ENCODE peak calls at places on chromosome 11, in four cellular contexts. One of them, this sample, is unnamed.

GRCh38 chr11:105274631-105275030 is 135.1 kb upstream of the CARD18 start:
- DNase-seq in IMR-90: peak
- DNase-seq in mesendoderm: no peak
- DNase-seq in neuronal stem cell: no peak
- DNase-seq in this sample: no peak

GRCh38 chr11:7967097-7967496 is 1.9 kb upstream of the NLRP10 start:
- DNase-seq in IMR-90: peak
- DNase-seq in mesendoderm: no peak
- DNase-seq in neuronal stem cell: no peak
- DNase-seq in this sample: no peak

GRCh38 chr11:58963551-58964075 is 24.3 kb downstream of the GLYATL1 start:
- DNase-seq in IMR-90: peak
- DNase-seq in mesendoderm: peak
- DNase-seq in neuronal stem cell: peak
- DNase-seq in this sample: peak

GRCh38 chr11:89437317-89437716 is 53.9 kb downstream of the NOX4 start:
- DNase-seq in mesendoderm: peak
- DNase-seq in neuronal stem cell: no peak
- DNase-seq in IMR-90: no peak
- DNase-seq in this sample: peak

GRCh38 chr11:30487200-30487898 is 98.8 kb downstream of the MPPED2 start:
- DNase-seq in mesendoderm: no peak
- DNase-seq in IMR-90: peak
- DNase-seq in neuronal stem cell: no peak
- DNase-seq in this sample: no peak

GRCh38 chr11:126317681-126318641 is 14.1 kb downstream of the DCPS start:
- DNase-seq in neuronal stem cell: no peak
- DNase-seq in mesendoderm: no peak
- DNase-seq in IMR-90: peak
- DNase-seq in this sample: no peak

GRCh38 chr11:125091247-125091876 is 20.1 kb downstream of the TMEM218 start:
- DNase-seq in IMR-90: peak
- DNase-seq in mesendoderm: peak
- DNase-seq in neuronal stem cell: peak
- DNase-seq in this sample: peak

GRCh38 chr11:111983187-111983986 is 41.8 kb upstream of the DLAT start:
- DNase-seq in IMR-90: peak
- DNase-seq in neuronal stem cell: peak
- DNase-seq in mesendoderm: peak
- DNase-seq in this sample: peak

GRCh38 chr11:38274031-38274430 is 1676.0 kb upstream of the RAG2 start:
- DNase-seq in IMR-90: no peak
- DNase-seq in mesendoderm: peak
- DNase-seq in neuronal stem cell: no peak
- DNase-seq in this sample: no peak

GRCh38 chr11:91788764-91789163 is 435.9 kb upstream of the FAT3 start:
- DNase-seq in mesendoderm: no peak
- DNase-seq in neuronal stem cell: no peak
- DNase-seq in IMR-90: no peak
- DNase-seq in this sample: no peak

GRCh38 chr11:126431401-126432064 is 76.0 kb downstream of the ST3GAL4 start:
- DNase-seq in neuronal stem cell: no peak
- DNase-seq in mesendoderm: no peak
- DNase-seq in IMR-90: peak
- DNase-seq in this sample: no peak

GRCh38 chr11:98107736-98108135 is 913.0 kb upstream of the CNTN5 start:
- DNase-seq in neuronal stem cell: no peak
- DNase-seq in mesendoderm: no peak
- DNase-seq in IMR-90: no peak
- DNase-seq in this sample: no peak

GRCh38 chr11:45811109-45811435 is 6.1 kb downstream of the SLC35C1 start:
- DNase-seq in mesendoderm: no peak
- DNase-seq in IMR-90: no peak
- DNase-seq in neuronal stem cell: no peak
- DNase-seq in this sample: no peak

GRCh38 chr11:74749127-74749964 is 697 bp downstream of the RNF169 start:
- DNase-seq in IMR-90: peak
- DNase-seq in mesendoderm: peak
- DNase-seq in neuronal stem cell: no peak
- DNase-seq in this sample: peak

GRCh38 chr11:68403424-68403823 is 57.1 kb upstream of the PPP6R3 start:
- DNase-seq in mesendoderm: no peak
- DNase-seq in neuronal stem cell: no peak
- DNase-seq in IMR-90: no peak
- DNase-seq in this sample: no peak

GRCh38 chr11:20417771-20418170 is 30.3 kb downstream of the PRMT3 start:
- DNase-seq in neuronal stem cell: no peak
- DNase-seq in IMR-90: no peak
- DNase-seq in mesendoderm: no peak
- DNase-seq in this sample: no peak

GRCh38 chr11:68706237-68706636 is 21.9 kb downstream of the GAL start:
- DNase-seq in mesendoderm: no peak
- DNase-seq in IMR-90: no peak
- DNase-seq in neuronal stem cell: no peak
- DNase-seq in this sample: no peak

GRCh38 chr11:81420668-81421550 is 1312.8 kb downstream of the FAM181B start:
- DNase-seq in IMR-90: no peak
- DNase-seq in mesendoderm: peak
- DNase-seq in neuronal stem cell: peak
- DNase-seq in this sample: peak

GRCh38 chr11:22730319-22730718 is 63.9 kb downstream of the GAS2 start:
- DNase-seq in IMR-90: peak
- DNase-seq in neuronal stem cell: no peak
- DNase-seq in mesendoderm: peak
- DNase-seq in this sample: no peak

GRCh38 chr11:67030976-67031375 is 8.0 kb downstream of the SYT12 start:
- DNase-seq in mesendoderm: peak
- DNase-seq in IMR-90: no peak
- DNase-seq in neuronal stem cell: no peak
- DNase-seq in this sample: no peak

GRCh38 chr11:13215157-13215556 is 62.4 kb upstream of the BMAL1 start:
- DNase-seq in neuronal stem cell: no peak
- DNase-seq in mesendoderm: no peak
- DNase-seq in IMR-90: peak
- DNase-seq in this sample: no peak

GRCh38 chr11:120308081-120308480 is 17.0 kb upstream of the TLCD5 start:
- DNase-seq in mesendoderm: no peak
- DNase-seq in neuronal stem cell: no peak
- DNase-seq in IMR-90: no peak
- DNase-seq in this sample: no peak

GRCh38 chr11:30333405-30333804 is 10.5 kb downstream of the ARL14EP start:
- DNase-seq in mesendoderm: peak
- DNase-seq in IMR-90: no peak
- DNase-seq in neuronal stem cell: no peak
- DNase-seq in this sample: no peak

GRCh38 chr11:8066911-8067455 is 14.0 kb upstream of the TUB start:
- DNase-seq in neuronal stem cell: no peak
- DNase-seq in mesendoderm: no peak
- DNase-seq in IMR-90: no peak
- DNase-seq in this sample: no peak

GRCh38 chr11:95088946-95089619 is 563 bp upstream of the ENDOD1 start:
- DNase-seq in mesendoderm: no peak
- DNase-seq in neuronal stem cell: no peak
- DNase-seq in IMR-90: no peak
- DNase-seq in this sample: no peak

GRCh38 chr11:60183595-60184201 is 815 bp upstream of the MS4A6A start:
- DNase-seq in mesendoderm: no peak
- DNase-seq in neuronal stem cell: no peak
- DNase-seq in IMR-90: no peak
- DNase-seq in this sample: no peak

GRCh38 chr11:80330302-80330701 is 889.5 kb upstream of the TENM4 start:
- DNase-seq in mesendoderm: no peak
- DNase-seq in IMR-90: peak
- DNase-seq in neuronal stem cell: no peak
- DNase-seq in this sample: no peak

GRCh38 chr11:118635642-118636041 is 28.2 kb downstream of the PHLDB1 start:
- DNase-seq in neuronal stem cell: no peak
- DNase-seq in mesendoderm: no peak
- DNase-seq in IMR-90: no peak
- DNase-seq in this sample: no peak

GRCh38 chr11:29312817-29313216 is 704.0 kb downstream of the KCNA4 start:
- DNase-seq in IMR-90: peak
- DNase-seq in mesendoderm: no peak
- DNase-seq in neuronal stem cell: no peak
- DNase-seq in this sample: no peak

GRCh38 chr11:98411777-98412176 is 609.0 kb upstream of the CNTN5 start:
- DNase-seq in neuronal stem cell: peak
- DNase-seq in mesendoderm: no peak
- DNase-seq in IMR-90: no peak
- DNase-seq in this sample: no peak

GRCh38 chr11:65476632-65477270 is 22.1 kb upstream of the MALAT1 start:
- DNase-seq in IMR-90: no peak
- DNase-seq in mesendoderm: no peak
- DNase-seq in neuronal stem cell: no peak
- DNase-seq in this sample: no peak

GRCh38 chr11:65473275-65473860 is 25.5 kb upstream of the MALAT1 start:
- DNase-seq in IMR-90: peak
- DNase-seq in mesendoderm: no peak
- DNase-seq in neuronal stem cell: no peak
- DNase-seq in this sample: no peak

GRCh38 chr11:65479184-65480145 is 19.4 kb upstream of the MALAT1 start:
- DNase-seq in mesendoderm: peak
- DNase-seq in neuronal stem cell: no peak
- DNase-seq in IMR-90: peak
- DNase-seq in this sample: peak

GRCh38 chr11:65478411-65479183 is 20.2 kb upstream of the MALAT1 start:
- DNase-seq in neuronal stem cell: no peak
- DNase-seq in mesendoderm: no peak
- DNase-seq in IMR-90: peak
- DNase-seq in this sample: no peak

GRCh38 chr11:65477271-65478029 is 21.4 kb upstream of the MALAT1 start:
- DNase-seq in mesendoderm: peak
- DNase-seq in IMR-90: peak
- DNase-seq in neuronal stem cell: peak
- DNase-seq in this sample: peak
- H2BK15ac ChIP-seq in mesendoderm: no peak
- H2BK15ac ChIP-seq in IMR-90: peak
- H2BK15ac ChIP-seq in neuronal stem cell: peak
- H2BK15ac ChIP-seq in this sample: no peak

DNA sequence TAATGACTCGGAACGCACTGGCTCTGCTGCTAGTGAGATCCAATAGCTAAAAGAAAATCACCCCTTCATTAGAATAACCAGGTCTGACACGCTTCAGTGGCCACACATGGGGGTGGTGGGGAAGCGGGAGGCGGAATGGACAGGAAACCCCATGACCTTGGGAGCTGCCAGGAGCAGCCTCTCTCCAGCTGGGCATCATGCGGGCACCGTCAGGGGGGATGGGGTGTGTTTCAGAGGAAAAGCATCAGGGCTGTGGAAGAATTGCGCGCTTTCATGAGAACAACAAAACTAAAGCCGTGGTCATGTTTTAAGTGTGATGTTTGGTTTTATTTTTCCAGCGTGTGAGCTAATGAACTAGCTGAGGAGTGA is 6.1 kb upstream of the MRGPRG start:
- DNase-seq in neuronal stem cell: no peak
- DNase-seq in IMR-90: no peak
- DNase-seq in mesendoderm: no peak
- DNase-seq in this sample: no peak
- H2BK15ac ChIP-seq in neuronal stem cell: peak
- H2BK15ac ChIP-seq in IMR-90: no peak
- H2BK15ac ChIP-seq in mesendoderm: no peak
- H2BK15ac ChIP-seq in this sample: no peak

GRCh38 chr11:64864473-64865285 is 13.7 kb downstream of the EHD1 start:
- DNase-seq in neuronal stem cell: no peak
- DNase-seq in mesendoderm: no peak
- DNase-seq in IMR-90: peak
- DNase-seq in this sample: no peak

GRCh38 chr11:64866173-64866491 is 12.3 kb downstream of the EHD1 start:
- DNase-seq in IMR-90: no peak
- DNase-seq in neuronal stem cell: no peak
- DNase-seq in mesendoderm: no peak
- DNase-seq in this sample: no peak

GRCh38 chr11:64863381-64864060 is 14.9 kb downstream of the EHD1 start:
- DNase-seq in neuronal stem cell: no peak
- DNase-seq in IMR-90: no peak
- DNase-seq in mesendoderm: no peak
- DNase-seq in this sample: no peak

GRCh38 chr11:64864135-64864472 is 14.3 kb downstream of the EHD1 start:
- DNase-seq in neuronal stem cell: no peak
- DNase-seq in IMR-90: no peak
- DNase-seq in mesendoderm: no peak
- DNase-seq in this sample: no peak

DNA sequence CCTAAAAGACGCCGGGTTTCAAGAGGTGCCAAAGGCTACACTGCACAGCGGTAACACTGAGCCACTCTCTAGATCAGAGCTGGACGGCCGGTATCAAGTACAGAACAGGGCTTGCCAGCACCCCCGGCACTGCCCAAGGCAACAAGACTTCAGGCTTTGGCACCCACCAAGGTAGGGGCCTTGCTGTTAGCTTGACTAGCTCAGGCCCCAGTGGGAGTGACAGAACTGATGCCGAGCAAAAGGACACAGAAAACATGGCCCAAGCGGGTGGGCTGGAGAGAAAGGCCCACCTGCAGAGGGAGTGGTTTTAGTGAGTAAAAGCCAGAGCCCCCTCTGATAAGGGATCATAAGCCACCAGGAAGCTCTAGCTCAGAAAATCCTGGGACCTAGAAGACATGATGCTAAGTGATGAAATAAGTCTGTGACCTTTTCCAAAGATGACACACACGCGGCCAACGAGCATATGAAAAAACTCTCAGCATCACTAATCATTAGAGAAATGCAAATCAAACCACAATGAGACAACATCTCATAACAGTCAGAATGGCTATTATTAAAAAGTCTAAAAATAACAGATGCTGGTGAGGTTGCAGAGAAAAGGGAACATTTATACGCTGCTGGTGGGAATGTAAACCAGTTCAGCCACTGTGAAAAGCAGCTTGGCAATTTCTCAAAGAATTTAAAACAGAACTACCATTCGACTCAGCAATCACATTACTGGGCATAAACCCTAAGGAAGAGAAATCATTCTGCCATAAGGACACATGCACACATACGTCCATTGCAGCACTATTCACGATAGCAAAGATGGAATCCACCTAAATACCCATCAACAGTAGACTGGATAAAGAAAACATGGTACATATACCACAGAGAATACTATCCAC is 12.9 kb downstream of the EHD1 start:
- DNase-seq in mesendoderm: no peak
- DNase-seq in IMR-90: peak
- DNase-seq in neuronal stem cell: no peak
- DNase-seq in this sample: no peak
- H2BK15ac ChIP-seq in mesendoderm: no peak
- H2BK15ac ChIP-seq in IMR-90: peak
- H2BK15ac ChIP-seq in neuronal stem cell: peak
- H2BK15ac ChIP-seq in this sample: no peak

DNA sequence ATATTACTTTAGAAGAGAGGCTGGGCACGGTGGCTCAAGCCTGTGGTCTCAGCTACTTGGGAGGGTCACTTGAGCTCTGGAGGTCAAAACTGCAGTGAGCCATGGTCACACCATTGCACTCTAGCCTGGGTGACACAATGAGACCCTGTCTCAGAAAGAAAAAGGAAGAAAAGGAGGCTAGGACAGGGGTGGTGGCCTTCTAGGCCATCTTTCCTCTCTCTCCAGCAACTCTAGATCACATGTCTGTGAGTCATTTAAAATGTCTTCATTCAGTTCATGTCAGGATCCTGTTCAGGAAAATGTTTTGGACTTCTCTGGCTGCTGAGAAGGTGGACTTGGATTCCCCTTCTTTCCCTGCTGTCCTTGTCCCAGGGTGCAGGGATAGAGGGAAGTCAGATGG is 53.3 kb downstream of the PPFIA1 start:
- DNase-seq in neuronal stem cell: no peak
- DNase-seq in mesendoderm: no peak
- DNase-seq in IMR-90: peak
- DNase-seq in this sample: no peak
- H2BK15ac ChIP-seq in neuronal stem cell: no peak
- H2BK15ac ChIP-seq in mesendoderm: no peak
- H2BK15ac ChIP-seq in IMR-90: no peak
- H2BK15ac ChIP-seq in this sample: no peak